ENCODE peak calls at places on chromosome 6, in four cellular contexts. G, Y, T and V are unnamed samples.
A peak's percentile ranks its signal among the peaks of the same experiment; 100 is the strongest.

GRCh38 chr6:160088774-160089533 is 32.7 kb upstream of the SLC22A1 start:
- DNase-seq in Y (no peak), G (no peak), T (no peak), V (no peak)

GRCh38 chr6:1612902-1613301 is 3.2 kb downstream of the FOXC1 start:
- DNase-seq in G (no peak), Y (peak; percentile 68), T (no peak), V (no peak)

GRCh38 chr6:24991748-24992467 is 56.1 kb upstream of the RIPOR2 start:
- DNase-seq in Y (peak; percentile 75), G (no peak), T (peak; percentile 42), V (no peak)

GRCh38 chr6:128139519-128139918 is 238.7 kb upstream of the THEMIS start:
- DNase-seq in Y (peak; percentile 41), T (no peak), G (no peak), V (no peak)

GRCh38 chr6:161406633-161407032 is 132.8 kb upstream of the AGPAT4 start:
- DNase-seq in T (peak; percentile 39), G (no peak), Y (peak; percentile 81), V (no peak)

GRCh38 chr6:39426057-39426592 is 103.6 kb upstream of the KCNK16 start:
- DNase-seq in G (no peak), Y (peak; percentile 91), T (no peak), V (no peak)

GRCh38 chr6:39054577-39055142 is 6.1 kb downstream of the GLP1R start:
- DNase-seq in Y (no peak), G (no peak), T (no peak), V (no peak)

GRCh38 chr6:1263039-1263849 is 48.7 kb upstream of the FOXQ1 start:
- DNase-seq in G (no peak), T (no peak), Y (peak; percentile 41), V (no peak)

GRCh38 chr6:121652726-121653623 is 217.5 kb downstream of the GJA1 start:
- DNase-seq in T (peak; percentile 18), Y (peak; percentile 87), G (no peak), V (no peak)

GRCh38 chr6:192313-192664 is 100.0 kb upstream of the DUSP22 start:
- DNase-seq in Y (no peak), G (no peak), T (no peak), V (no peak)

GRCh38 chr6:16148498-16148897 is 19.6 kb downstream of the MYLIP start:
- DNase-seq in Y (no peak), T (no peak), G (no peak), V (no peak)

GRCh38 chr6:21914121-21914973 is 320.8 kb downstream of the SOX4 start:
- DNase-seq in G (peak; percentile 62), Y (peak; percentile 50), T (no peak), V (no peak)

GRCh38 chr6:27451660-27452390 is 21.1 kb downstream of the ZNF184 start:
- DNase-seq in Y (no peak), G (no peak), T (no peak), V (no peak)

GRCh38 chr6:96626749-96627353 is 63.9 kb downstream of the FHL5 start:
- DNase-seq in T (peak; percentile 22), G (no peak), Y (peak; percentile 67), V (no peak)
- TF ChIP-seq CTCF in T (peak; percentile 44), G (peak; percentile 26), Y (peak; percentile 40), V (peak; percentile 55)

GRCh38 chr6:130152908-130153510 is 69.7 kb downstream of the SAMD3 start:
- DNase-seq in G (no peak), Y (no peak), T (no peak), V (no peak)

GRCh38 chr6:130143709-130144108 is 79.0 kb downstream of the SAMD3 start:
- DNase-seq in T (no peak), G (no peak), Y (no peak), V (no peak)

GRCh38 chr6:130147151-130147550 is 75.6 kb downstream of the SAMD3 start:
- DNase-seq in Y (no peak), G (no peak), T (no peak), V (no peak)

GRCh38 chr6:130150906-130151305 is 71.8 kb downstream of the SAMD3 start:
- DNase-seq in Y (peak; percentile 21), T (no peak), G (no peak), V (no peak)

DNA sequence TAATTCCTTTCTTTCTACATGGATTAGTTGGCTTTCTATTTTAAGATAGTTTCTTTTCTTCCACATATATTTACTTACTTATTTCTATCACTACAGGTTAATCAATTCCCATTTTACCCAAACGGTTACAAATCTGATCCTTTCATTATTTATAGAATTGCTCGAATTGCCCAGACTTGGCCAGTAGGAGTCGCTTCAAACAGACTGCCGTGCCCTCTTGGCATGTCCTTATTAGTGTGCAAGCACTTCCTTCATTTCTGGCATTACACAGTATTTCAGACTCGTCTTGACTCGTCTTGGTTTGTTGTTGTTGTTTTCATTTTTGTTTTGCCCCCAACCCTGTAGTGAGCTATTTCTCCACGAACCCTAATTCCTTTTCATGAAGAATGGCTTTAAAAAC is 74.6 kb downstream of the SAMD3 start:
- DNase-seq in T (no peak), G (no peak), Y (no peak), V (no peak)
- TF ChIP-seq CTCF in T (no peak), G (no peak), Y (peak; percentile 19), V (no peak)

GRCh38 chr6:49548613-49549304 is 1.7 kb upstream of the C6orf141 start:
- DNase-seq in Y (no peak), G (no peak), T (no peak), V (no peak)
- TF ChIP-seq CTCF in Y (peak; percentile 12), G (no peak), T (peak; percentile 17), V (no peak)

DNA sequence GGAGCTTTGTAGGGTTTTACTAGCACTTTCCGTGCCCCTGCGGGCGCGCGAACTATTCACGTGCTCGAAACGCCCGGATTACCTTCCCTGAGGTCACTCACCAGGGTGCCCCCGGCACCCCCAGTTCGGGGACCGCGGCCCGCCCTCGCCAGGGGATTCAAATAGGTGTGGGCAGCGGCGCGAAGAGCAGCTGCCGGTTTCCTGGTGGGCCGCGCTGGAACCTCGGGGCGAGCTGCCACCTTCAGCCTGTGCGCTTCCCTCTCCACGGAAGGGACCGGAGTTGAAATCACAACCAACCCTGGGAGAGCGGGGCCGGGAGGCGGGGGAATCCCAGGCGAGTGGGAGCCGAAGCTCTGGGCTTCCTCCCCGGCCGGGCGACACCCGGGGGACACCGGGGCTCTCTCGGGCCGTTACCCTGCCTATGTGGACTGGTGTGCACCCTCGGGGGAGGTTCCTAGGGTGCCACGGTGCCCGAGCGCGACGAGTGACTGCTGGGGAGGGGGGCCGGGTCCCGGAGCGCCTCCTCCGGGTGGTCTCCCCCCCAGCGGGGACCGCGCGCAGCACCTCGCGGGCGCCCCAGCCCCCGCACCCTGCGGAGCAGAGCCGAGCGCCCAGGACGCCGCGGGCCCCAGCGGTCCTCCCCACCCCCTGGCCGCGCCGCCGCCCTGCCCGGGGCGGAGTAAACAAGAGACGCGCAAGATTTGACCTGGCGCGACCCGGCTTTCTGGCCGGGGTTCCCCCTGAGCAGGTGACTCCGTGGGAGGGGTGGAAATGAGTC is 2.1 kb upstream of the HIVEP2 start:
- DNase-seq in G (peak; percentile 88), T (no peak), Y (peak; percentile 78), V (peak; percentile 59)
- TF ChIP-seq CTCF in G (no peak), T (no peak), Y (no peak), V (no peak)

GRCh38 chr6:89819336-89820130 is at the start of gene MDN1:
- DNase-seq in Y (peak; percentile 97), G (peak; percentile 92), T (peak; percentile 88), V (peak; percentile 78)
- TF ChIP-seq CTCF in Y (no peak), G (no peak), T (no peak), V (no peak)

GRCh38 chr6:107047807-107048206 is 19.8 kb downstream of the MTRES1 start:
- DNase-seq in Y (no peak), T (no peak), G (no peak), V (no peak)

GRCh38 chr6:107045733-107046312 is 17.8 kb downstream of the MTRES1 start:
- DNase-seq in Y (peak; percentile 17), G (no peak), T (no peak), V (no peak)

GRCh38 chr6:107046316-107046715 is 18.3 kb downstream of the MTRES1 start:
- DNase-seq in G (no peak), T (no peak), Y (no peak), V (no peak)
- TF ChIP-seq CTCF in G (no peak), T (no peak), Y (no peak), V (no peak)

DNA sequence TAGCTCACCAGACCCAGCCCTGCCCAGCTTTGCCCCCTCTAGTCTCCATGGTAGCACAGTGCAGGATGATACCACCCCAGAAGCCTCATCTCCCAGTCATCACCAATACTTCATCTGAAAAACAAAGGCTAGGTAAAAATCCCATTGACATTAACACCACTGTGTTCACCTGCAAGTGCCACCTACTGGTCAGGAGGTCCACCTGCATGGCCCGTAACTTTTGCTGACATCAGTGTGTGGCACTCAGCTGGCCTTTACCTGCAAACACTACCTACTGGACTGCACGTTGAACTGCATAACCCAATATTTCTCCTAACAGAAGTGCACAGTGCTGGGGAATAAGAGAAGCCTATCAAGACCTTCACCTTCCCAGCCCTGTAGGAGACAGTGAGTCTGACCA is 234.7 kb upstream of the ADGRB3 start:
- DNase-seq in T (no peak), G (no peak), Y (no peak), V (no peak)
- TF ChIP-seq CTCF in T (no peak), G (no peak), Y (no peak), V (no peak)

DNA sequence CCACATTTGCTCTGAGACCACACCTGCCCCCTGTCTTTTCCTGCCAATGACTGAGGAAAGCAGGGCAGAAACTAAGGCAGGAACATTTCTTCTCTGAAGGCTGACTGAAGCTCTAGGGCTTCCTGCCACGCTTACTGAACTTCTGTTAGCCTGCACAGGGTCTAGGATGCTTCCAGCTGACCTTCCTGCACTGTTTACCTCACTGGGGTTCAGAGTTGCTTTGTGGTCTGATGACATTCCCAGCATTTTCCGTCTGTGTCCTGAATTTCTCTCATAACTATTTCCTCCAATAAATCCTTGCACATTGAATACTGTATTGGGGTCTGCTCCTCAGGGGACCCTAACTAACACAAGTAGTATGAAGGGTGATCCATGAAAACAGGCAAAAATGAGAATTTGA is 29.5 kb upstream of the HLA-A start:
- DNase-seq in G (no peak), T (no peak), Y (no peak), V (no peak)
- TF ChIP-seq CTCF in G (no peak), T (no peak), Y (no peak), V (no peak)

GRCh38 chr6:9606435-9607134 is 808.3 kb downstream of the TFAP2A start:
- DNase-seq in G (no peak), Y (no peak), T (no peak), V (no peak)
- TF ChIP-seq CTCF in G (no peak), Y (no peak), T (no peak), V (no peak)